ENCODE peak calls at places on chromosomes 2 and 18, in seven cellular contexts. One of them, this sample, is unnamed.

GRCh38 chr2:196160101-196160500 is 11.3 kb downstream of the STK17B start:
- DNase-seq in GM10248: peak
- DNase-seq in uterus: no peak
- DNase-seq in neural progenitor cell: peak
- DNase-seq in body of pancreas: no peak
- DNase-seq in A549: peak
- DNase-seq in breast epithelium: peak
- DNase-seq in this sample: no peak

GRCh38 chr2:36044389-36044788 is 311.2 kb upstream of the CRIM1 start:
- DNase-seq in GM10248: no peak
- DNase-seq in uterus: no peak
- DNase-seq in neural progenitor cell: no peak
- DNase-seq in body of pancreas: no peak
- DNase-seq in A549: no peak
- DNase-seq in breast epithelium: no peak
- DNase-seq in this sample: no peak

GRCh38 chr2:234399451-234400246 is 97.2 kb downstream of the ARL4C start:
- DNase-seq in GM10248: no peak
- DNase-seq in uterus: no peak
- DNase-seq in neural progenitor cell: no peak
- DNase-seq in body of pancreas: no peak
- DNase-seq in A549: no peak
- DNase-seq in breast epithelium: no peak
- DNase-seq in this sample: no peak

GRCh38 chr2:65055427-65056214 is 595 bp upstream of the CEP68 start:
- DNase-seq in GM10248: peak
- DNase-seq in uterus: no peak
- DNase-seq in neural progenitor cell: no peak
- DNase-seq in body of pancreas: no peak
- DNase-seq in A549: no peak
- DNase-seq in breast epithelium: no peak
- DNase-seq in this sample: peak

GRCh38 chr2:16067444-16068232 is 127.3 kb downstream of the MYCN start:
- DNase-seq in GM10248: no peak
- DNase-seq in uterus: no peak
- DNase-seq in neural progenitor cell: no peak
- DNase-seq in body of pancreas: no peak
- DNase-seq in A549: no peak
- DNase-seq in breast epithelium: no peak
- DNase-seq in this sample: no peak

GRCh38 chr2:179049546-179050311 is at the start of gene CCDC141:
- DNase-seq in GM10248: peak
- DNase-seq in uterus: no peak
- DNase-seq in neural progenitor cell: no peak
- DNase-seq in body of pancreas: peak
- DNase-seq in A549: no peak
- DNase-seq in breast epithelium: no peak
- DNase-seq in this sample: no peak

GRCh38 chr18:43485565-43485964 is 208.3 kb upstream of the SYT4 start:
- DNase-seq in GM10248: no peak
- DNase-seq in uterus: no peak
- DNase-seq in neural progenitor cell: no peak
- DNase-seq in body of pancreas: peak
- DNase-seq in A549: no peak
- DNase-seq in breast epithelium: no peak
- DNase-seq in this sample: no peak

GRCh38 chr2:28678944-28679343 is 72.7 kb upstream of the PPP1CB start:
- DNase-seq in GM10248: peak
- DNase-seq in uterus: no peak
- DNase-seq in neural progenitor cell: no peak
- DNase-seq in body of pancreas: no peak
- DNase-seq in A549: no peak
- DNase-seq in breast epithelium: no peak
- DNase-seq in this sample: no peak

GRCh38 chr2:235170016-235170415 is 218.2 kb downstream of the SH3BP4 start:
- DNase-seq in GM10248: no peak
- DNase-seq in uterus: no peak
- DNase-seq in neural progenitor cell: no peak
- DNase-seq in body of pancreas: no peak
- DNase-seq in A549: peak
- DNase-seq in breast epithelium: no peak
- DNase-seq in this sample: no peak

GRCh38 chr18:58202406-58202730 is 158.3 kb downstream of the NEDD4L start:
- DNase-seq in GM10248: no peak
- DNase-seq in uterus: peak
- DNase-seq in neural progenitor cell: no peak
- DNase-seq in body of pancreas: no peak
- DNase-seq in A549: no peak
- DNase-seq in breast epithelium: peak
- DNase-seq in this sample: no peak

GRCh38 chr2:134167015-134167414 is 86.9 kb upstream of the MGAT5 start:
- DNase-seq in GM10248: no peak
- DNase-seq in uterus: no peak
- DNase-seq in neural progenitor cell: no peak
- DNase-seq in body of pancreas: no peak
- DNase-seq in A549: no peak
- DNase-seq in breast epithelium: no peak
- DNase-seq in this sample: no peak

GRCh38 chr2:99260184-99260583 is 4.7 kb upstream of the LYG2 start:
- DNase-seq in GM10248: no peak
- DNase-seq in uterus: no peak
- DNase-seq in neural progenitor cell: no peak
- DNase-seq in body of pancreas: no peak
- DNase-seq in A549: no peak
- DNase-seq in breast epithelium: no peak
- DNase-seq in this sample: no peak

GRCh38 chr2:224712346-224712745 is 3.8 kb downstream of the CCDC195 start:
- DNase-seq in GM10248: no peak
- DNase-seq in uterus: no peak
- DNase-seq in neural progenitor cell: no peak
- DNase-seq in body of pancreas: no peak
- DNase-seq in A549: no peak
- DNase-seq in breast epithelium: no peak
- DNase-seq in this sample: no peak

GRCh38 chr2:38038682-38039081 is 37.3 kb downstream of the CYP1B1 start:
- DNase-seq in GM10248: no peak
- DNase-seq in uterus: no peak
- DNase-seq in neural progenitor cell: no peak
- DNase-seq in body of pancreas: no peak
- DNase-seq in A549: no peak
- DNase-seq in breast epithelium: no peak
- DNase-seq in this sample: no peak

GRCh38 chr2:235171511-235172130 is 219.8 kb downstream of the SH3BP4 start:
- DNase-seq in GM10248: no peak
- DNase-seq in uterus: no peak
- DNase-seq in neural progenitor cell: no peak
- DNase-seq in body of pancreas: no peak
- DNase-seq in A549: peak
- DNase-seq in breast epithelium: no peak
- DNase-seq in this sample: no peak

GRCh38 chr2:177334940-177335543 is 57.5 kb upstream of the AGPS start:
- DNase-seq in GM10248: peak
- DNase-seq in uterus: peak
- DNase-seq in neural progenitor cell: peak
- DNase-seq in body of pancreas: peak
- DNase-seq in A549: peak
- DNase-seq in breast epithelium: no peak
- DNase-seq in this sample: peak

GRCh38 chr2:11753452-11753885 is 7.0 kb downstream of the LPIN1 start:
- DNase-seq in GM10248: peak
- DNase-seq in uterus: no peak
- DNase-seq in neural progenitor cell: no peak
- DNase-seq in body of pancreas: peak
- DNase-seq in A549: no peak
- DNase-seq in breast epithelium: peak
- DNase-seq in this sample: no peak

GRCh38 chr2:939936-940620 is 10.6 kb upstream of the SNTG2 start:
- DNase-seq in GM10248: no peak
- DNase-seq in uterus: no peak
- DNase-seq in neural progenitor cell: no peak
- DNase-seq in body of pancreas: no peak
- DNase-seq in A549: no peak
- DNase-seq in breast epithelium: no peak
- DNase-seq in this sample: no peak

GRCh38 chr18:2433366-2433765 is 137.9 kb downstream of the METTL4 start:
- DNase-seq in GM10248: no peak
- DNase-seq in uterus: no peak
- DNase-seq in neural progenitor cell: no peak
- DNase-seq in body of pancreas: no peak
- DNase-seq in A549: no peak
- DNase-seq in breast epithelium: no peak
- DNase-seq in this sample: no peak

GRCh38 chr2:86249176-86249842 is 50.1 kb downstream of the MRPL35 start:
- DNase-seq in GM10248: peak
- DNase-seq in uterus: peak
- DNase-seq in neural progenitor cell: no peak
- DNase-seq in body of pancreas: no peak
- DNase-seq in A549: peak
- DNase-seq in breast epithelium: no peak
- DNase-seq in this sample: no peak

GRCh38 chr2:117917223-117917917 is 96.5 kb downstream of the CCDC93 start:
- DNase-seq in GM10248: no peak
- DNase-seq in uterus: no peak
- DNase-seq in neural progenitor cell: peak
- DNase-seq in body of pancreas: no peak
- DNase-seq in A549: peak
- DNase-seq in breast epithelium: no peak
- DNase-seq in this sample: no peak
- TF ChIP-seq CTCF in GM10248: no peak
- TF ChIP-seq CTCF in uterus: no peak
- TF ChIP-seq CTCF in neural progenitor cell: peak
- TF ChIP-seq CTCF in body of pancreas: no peak
- TF ChIP-seq CTCF in A549: no peak
- TF ChIP-seq CTCF in breast epithelium: no peak
- TF ChIP-seq CTCF in this sample: peak

GRCh38 chr2:96903318-96903717 is 33.4 kb upstream of the SEMA4C start:
- DNase-seq in GM10248: no peak
- DNase-seq in uterus: no peak
- DNase-seq in neural progenitor cell: no peak
- DNase-seq in body of pancreas: no peak
- DNase-seq in A549: no peak
- DNase-seq in breast epithelium: no peak
- DNase-seq in this sample: no peak
- TF ChIP-seq CTCF in GM10248: no peak
- TF ChIP-seq CTCF in uterus: no peak
- TF ChIP-seq CTCF in neural progenitor cell: no peak
- TF ChIP-seq CTCF in body of pancreas: no peak
- TF ChIP-seq CTCF in A549: no peak
- TF ChIP-seq CTCF in breast epithelium: no peak
- TF ChIP-seq CTCF in this sample: no peak

GRCh38 chr2:127128508-127128907 is 21.6 kb upstream of the BIN1 start:
- DNase-seq in GM10248: peak
- DNase-seq in uterus: no peak
- DNase-seq in neural progenitor cell: peak
- DNase-seq in body of pancreas: peak
- DNase-seq in A549: no peak
- DNase-seq in breast epithelium: peak
- DNase-seq in this sample: peak

GRCh38 chr2:127133793-127134192 is 26.8 kb upstream of the BIN1 start:
- DNase-seq in GM10248: no peak
- DNase-seq in uterus: no peak
- DNase-seq in neural progenitor cell: no peak
- DNase-seq in body of pancreas: no peak
- DNase-seq in A549: no peak
- DNase-seq in breast epithelium: no peak
- DNase-seq in this sample: no peak

GRCh38 chr2:127134235-127134634 is 27.3 kb upstream of the BIN1 start:
- DNase-seq in GM10248: no peak
- DNase-seq in uterus: no peak
- DNase-seq in neural progenitor cell: no peak
- DNase-seq in body of pancreas: no peak
- DNase-seq in A549: no peak
- DNase-seq in breast epithelium: no peak
- DNase-seq in this sample: no peak

GRCh38 chr2:127125821-127126220 is 18.9 kb upstream of the BIN1 start:
- DNase-seq in GM10248: no peak
- DNase-seq in uterus: no peak
- DNase-seq in neural progenitor cell: no peak
- DNase-seq in body of pancreas: no peak
- DNase-seq in A549: no peak
- DNase-seq in breast epithelium: no peak
- DNase-seq in this sample: no peak

DNA sequence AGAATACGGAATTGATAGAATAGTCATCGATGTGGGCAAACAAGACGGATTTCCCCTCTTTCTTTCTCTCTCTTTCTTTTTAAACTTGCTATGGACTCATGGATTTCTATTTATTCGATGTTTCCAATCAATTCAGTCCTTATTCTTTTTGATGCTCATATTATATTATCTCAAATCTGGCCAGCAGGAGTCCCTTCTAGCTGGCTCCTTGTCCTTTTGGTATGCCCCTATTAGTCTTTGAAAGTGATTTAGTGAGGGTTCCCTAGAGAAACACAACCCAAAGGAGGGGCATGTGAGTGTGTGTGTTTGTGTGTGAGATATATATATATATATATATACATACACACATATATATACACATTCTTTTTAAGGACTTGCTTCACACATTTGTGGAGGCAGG is 23.5 kb upstream of the BIN1 start:
- DNase-seq in GM10248: no peak
- DNase-seq in uterus: no peak
- DNase-seq in neural progenitor cell: no peak
- DNase-seq in body of pancreas: no peak
- DNase-seq in A549: no peak
- DNase-seq in breast epithelium: no peak
- DNase-seq in this sample: no peak
- TF ChIP-seq CTCF in GM10248: no peak
- TF ChIP-seq CTCF in uterus: no peak
- TF ChIP-seq CTCF in neural progenitor cell: no peak
- TF ChIP-seq CTCF in body of pancreas: no peak
- TF ChIP-seq CTCF in A549: no peak
- TF ChIP-seq CTCF in breast epithelium: no peak
- TF ChIP-seq CTCF in this sample: no peak

DNA sequence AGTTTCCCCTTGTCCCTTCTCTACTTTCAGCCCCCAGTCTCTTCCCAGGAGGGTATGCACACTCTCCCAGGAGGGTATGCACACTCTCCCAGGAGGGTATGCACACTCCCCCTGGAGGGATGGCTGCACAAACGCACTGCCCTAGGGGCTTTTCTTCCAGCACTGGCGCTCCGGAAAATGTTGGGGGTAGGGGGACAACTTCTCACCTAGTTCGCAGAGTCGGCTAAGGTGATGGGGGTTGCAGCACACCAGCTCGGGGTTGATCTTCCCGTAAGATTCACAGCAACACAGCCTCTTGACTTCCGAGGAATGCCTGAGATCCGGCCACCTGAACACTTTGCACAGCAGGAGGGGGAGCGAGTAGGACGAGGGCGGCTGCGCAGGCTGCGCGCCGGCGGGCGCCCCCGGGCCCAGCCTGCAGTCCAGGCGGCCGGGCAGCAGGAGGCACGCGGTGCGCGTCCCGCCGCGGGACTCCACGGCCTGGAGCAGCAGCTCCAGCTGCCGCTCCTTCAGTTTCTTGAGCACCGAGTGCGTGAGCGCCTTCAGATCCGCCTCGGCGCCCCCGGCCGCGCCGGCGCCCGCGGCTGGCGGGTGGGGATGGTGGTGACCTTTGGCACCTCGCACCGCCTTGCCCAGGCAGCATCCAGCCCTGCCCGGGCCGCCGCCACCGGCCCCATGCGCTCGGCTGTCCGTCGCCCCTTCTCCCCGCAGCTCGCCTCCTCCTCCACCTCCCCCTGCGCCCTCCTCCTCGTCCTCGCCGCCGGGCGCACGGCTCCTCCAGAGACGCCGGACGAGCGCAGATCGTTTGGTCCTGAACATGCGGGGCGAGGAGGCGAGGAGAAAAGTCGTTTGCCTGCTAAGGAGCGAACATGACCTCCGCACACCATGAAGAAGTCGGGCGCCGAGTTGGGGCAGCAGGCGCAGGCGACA is 894 bp downstream of the SMAD7 start:
- DNase-seq in GM10248: peak
- DNase-seq in uterus: no peak
- DNase-seq in neural progenitor cell: peak
- DNase-seq in body of pancreas: peak
- DNase-seq in A549: peak
- DNase-seq in breast epithelium: no peak
- DNase-seq in this sample: peak
- TF ChIP-seq CTCF in GM10248: peak
- TF ChIP-seq CTCF in uterus: no peak
- TF ChIP-seq CTCF in neural progenitor cell: no peak
- TF ChIP-seq CTCF in body of pancreas: no peak
- TF ChIP-seq CTCF in A549: no peak
- TF ChIP-seq CTCF in breast epithelium: no peak
- TF ChIP-seq CTCF in this sample: no peak